ENCODE peak calls at places on chromosomes 4 and X, in six cellular contexts. Y, K, A, E, R and G are unnamed samples.

GRCh38 chr4:150849016-150849415 is 166.1 kb downstream of the LRBA start:
- DNase-seq in Y (peak; percentile 36), K (no peak), A (no peak), E (no peak), R (no peak), G (peak; percentile 82)

GRCh38 chr4:176435891-176436499 is 116.2 kb downstream of the SPCS3 start:
- DNase-seq in Y (peak; percentile 33), K (no peak), A (no peak), E (peak; percentile 43), R (no peak), G (no peak)

GRCh38 chr4:98996056-98996941 is 778 bp downstream of the METAP1 start:
- DNase-seq in Y (peak; percentile 33), K (peak; percentile 24), A (peak; percentile 9), E (no peak), R (peak; percentile 56), G (peak; percentile 52)

GRCh38 chr4:1243451-1244080 is 5.4 kb downstream of the CTBP1 start:
- DNase-seq in Y (no peak), K (peak; percentile 40), A (no peak), E (no peak), R (no peak), G (no peak)

GRCh38 chrX:7083468-7084396 is 63.8 kb upstream of the STS start:
- DNase-seq in Y (peak; percentile 96), K (no peak), A (no peak), E (peak; percentile 67), R (no peak), G (peak; percentile 82)

GRCh38 chr4:42484630-42485029 is 87.3 kb downstream of the SHISA3 start:
- DNase-seq in Y (no peak), K (no peak), A (no peak), E (no peak), R (no peak), G (no peak)

GRCh38 chr4:7416745-7417432 is 17.8 kb downstream of the PSAPL1 start:
- DNase-seq in Y (no peak), K (no peak), A (no peak), E (no peak), R (no peak), G (no peak)

GRCh38 chrX:114797494-114797893 is 213.6 kb downstream of the HTR2C start:
- DNase-seq in Y (no peak), K (no peak), A (no peak), E (no peak), R (no peak), G (no peak)

GRCh38 chr4:46994007-46994405 is 625 bp upstream of the GABRA4 start:
- DNase-seq in Y (peak; percentile 12), K (no peak), A (no peak), E (no peak), R (peak; percentile 21), G (no peak)

GRCh38 chr4:39668835-39669234 is 29.1 kb upstream of the UBE2K start:
- DNase-seq in Y (no peak), K (no peak), A (no peak), E (no peak), R (no peak), G (no peak)

GRCh38 chr4:137370206-137370633 is 162.1 kb downstream of the PCDH18 start:
- DNase-seq in Y (peak; percentile 16), K (no peak), A (no peak), E (no peak), R (no peak), G (peak; percentile 85)

GRCh38 chr4:98602270-98602669 is 56.1 kb downstream of the TSPAN5 start:
- DNase-seq in Y (no peak), K (no peak), A (no peak), E (no peak), R (no peak), G (no peak)

GRCh38 chr4:174422893-174423256 is 99.4 kb downstream of the HPGD start:
- DNase-seq in Y (no peak), K (no peak), A (no peak), E (no peak), R (no peak), G (no peak)

GRCh38 chrX:124736553-124737240 is 390.3 kb downstream of the SH2D1A start:
- DNase-seq in Y (no peak), K (no peak), A (no peak), E (no peak), R (peak; percentile 60), G (no peak)

GRCh38 chrX:137352101-137352660 is 213.7 kb upstream of the ZIC3 start:
- DNase-seq in Y (no peak), K (no peak), A (no peak), E (no peak), R (peak; percentile 2), G (no peak)

GRCh38 chrX:67544281-67544680 is 460 bp downstream of the AR start:
- DNase-seq in Y (peak; percentile 12), K (peak; percentile 13), A (no peak), E (no peak), R (peak; percentile 67), G (no peak)

GRCh38 chr4:140257461-140258305 is 103.7 kb upstream of the MAML3 start:
- DNase-seq in Y (peak; percentile 43), K (no peak), A (peak; percentile 49), E (no peak), R (no peak), G (peak; percentile 49)

GRCh38 chrX:35276115-35276514 is 333.5 kb downstream of the FAM47B start:
- DNase-seq in Y (no peak), K (no peak), A (no peak), E (no peak), R (no peak), G (no peak)

GRCh38 chr4:148344382-148344781 is 97.8 kb downstream of the NR3C2 start:
- DNase-seq in Y (no peak), K (peak; percentile 75), A (peak; percentile 43), E (no peak), R (no peak), G (no peak)